ENCODE peak calls at places on chromosomes 12 and 14, in six cellular contexts. F is aorta, K is heart left ventricle, B is Karpas-422, P is thyroid gland, C is iPS DF 6.9. J is an unnamed sample. For H3K4me1, the result is how much of the 10 kb centered on the place peaks cover.

GRCh38 chr12:12229556-12230092 is 37.2 kb downstream of the LRP6 start:
- DNase-seq in P (no peak), C (no peak), K (no peak), B (no peak), F (no peak), J (no peak)

GRCh38 chr14:54058501-54058900 is 101.9 kb upstream of the BMP4 start:
- DNase-seq in F (no peak), P (no peak), B (no peak), K (no peak), C (no peak), J (no peak)

GRCh38 chr12:121536929-121537813 is 43.7 kb downstream of the KDM2B start:
- DNase-seq in P (peak), K (peak), C (no peak), B (peak), F (peak), J (peak)

GRCh38 chr12:65953621-65954020 is 129.3 kb downstream of the HMGA2 start:
- DNase-seq in C (no peak), F (no peak), K (no peak), P (no peak), B (no peak), J (no peak)

GRCh38 chr12:12975322-12976077 is 23.5 kb upstream of the GPRC5D start:
- DNase-seq in B (peak), C (no peak), P (peak), K (no peak), F (no peak), J (peak)

GRCh38 chr14:91358654-91359210 is 58.9 kb downstream of the CCDC88C start:
- DNase-seq in B (no peak), F (no peak), P (no peak), K (no peak), C (no peak), J (no peak)

GRCh38 chr14:89836830-89837469 is 117.6 kb downstream of the EFCAB11 start:
- DNase-seq in K (no peak), P (no peak), C (no peak), F (no peak), B (no peak), J (no peak)

GRCh38 chr14:85399196-85399595 is 130.7 kb upstream of the FLRT2 start:
- DNase-seq in F (no peak), K (no peak), P (no peak), B (no peak), C (no peak), J (no peak)

GRCh38 chr12:70849265-70849960 is 71.1 kb downstream of the PTPRR start:
- DNase-seq in B (peak), F (no peak), K (no peak), P (no peak), C (no peak), J (no peak)

GRCh38 chr12:110135806-110136205 is 11.6 kb downstream of the IFT81 start:
- DNase-seq in K (no peak), P (no peak), C (no peak), F (no peak), B (no peak), J (no peak)

GRCh38 chr14:105070760-105071137 is 5.5 kb upstream of the GPR132 start:
- DNase-seq in B (no peak), C (no peak), F (no peak), K (no peak), P (peak), J (no peak)

GRCh38 chr12:130747867-130748740 is 32.0 kb upstream of the RIMBP2 start:
- DNase-seq in B (peak), K (peak), C (peak), F (peak), P (peak), J (peak)

GRCh38 chr12:12716151-12716844 is 870 bp upstream of the CDKN1B start:
- DNase-seq in K (no peak), P (peak), F (no peak), C (no peak), B (peak), J (peak)

GRCh38 chr12:78034025-78034424 is 203.3 kb downstream of the NAV3 start:
- DNase-seq in B (no peak), P (no peak), K (no peak), F (no peak), C (no peak), J (peak)

GRCh38 chr12:32039341-32039740 is 67.3 kb upstream of the BICD1 start:
- DNase-seq in F (no peak), B (no peak), K (peak), C (no peak), P (no peak), J (no peak)

GRCh38 chr14:59245809-59246295 is 57.4 kb downstream of the DAAM1 start:
- DNase-seq in K (no peak), C (no peak), B (no peak), P (no peak), F (no peak), J (no peak)

GRCh38 chr12:3041558-3042164 is 35.5 kb upstream of the TSPAN9 start:
- DNase-seq in K (peak), B (peak), C (peak), F (peak), P (peak), J (peak)

GRCh38 chr14:105126970-105127307 is 41.6 kb downstream of the JAG2 start:
- DNase-seq in B (no peak), F (no peak), P (no peak), K (no peak), C (no peak), J (no peak)

GRCh38 chr12:43004908-43005307 is 415.4 kb upstream of the PRICKLE1 start:
- DNase-seq in F (no peak), C (no peak), K (no peak), B (no peak), P (no peak), J (no peak)

GRCh38 chr12:121330692-121331091 is 21.5 kb downstream of the ANAPC5 start:
- DNase-seq in B (no peak), C (no peak), K (no peak), P (no peak), F (no peak), J (no peak)

GRCh38 chr14:101844219-101844618 is 82.7 kb downstream of the PPP2R5C start:
- DNase-seq in C (no peak), B (peak), P (no peak), K (peak), F (no peak), J (no peak)

GRCh38 chr14:70707138-70708038 is 65.7 kb downstream of the TTC9 start:
- DNase-seq in P (peak), B (peak), F (no peak), C (no peak), K (no peak), J (peak)

GRCh38 chr14:76955575-76956252 is 72.8 kb downstream of the IRF2BPL start:
- DNase-seq in B (peak), F (peak), K (peak), C (no peak), P (peak), J (peak)
- H3K4me1 ChIP-seq in B (under half), F (under half), K (half or more), C (under half), P (half or more), J (half or more)

DNA sequence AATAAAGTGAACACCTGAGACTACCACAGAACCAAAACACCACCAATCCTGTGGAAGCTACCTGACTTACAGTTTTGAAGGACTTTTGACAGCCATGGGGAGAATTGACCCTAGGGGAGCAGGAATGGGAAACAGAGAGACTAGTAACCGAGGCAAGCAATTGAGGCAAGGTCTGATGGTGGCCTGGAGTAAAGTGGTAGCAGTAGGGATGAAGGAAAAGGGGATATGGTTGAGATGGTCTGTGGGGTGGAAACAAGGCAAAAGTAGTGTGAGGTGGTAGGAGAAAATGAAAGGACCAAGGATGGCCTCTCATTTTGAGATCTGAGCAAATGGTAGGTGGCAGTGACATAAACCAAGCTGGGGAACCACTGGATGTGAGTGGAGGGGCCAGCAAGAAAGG is 4.2 kb upstream of the IRF9 start:
- DNase-seq in F (no peak), P (no peak), B (no peak), K (no peak), C (no peak), J (no peak)
- H3K4me1 ChIP-seq in F (under half), P (under half), B (under half), K (under half), C (under half), J (under half)

GRCh38 chr14:99735189-99736135 is 51.4 kb downstream of the CYP46A1 start:
- DNase-seq in B (no peak), F (peak), C (no peak), K (no peak), P (no peak), J (peak)
- H3K4me1 ChIP-seq in B (under half), F (under half), C (under half), K (under half), P (half or more), J (half or more)

DNA sequence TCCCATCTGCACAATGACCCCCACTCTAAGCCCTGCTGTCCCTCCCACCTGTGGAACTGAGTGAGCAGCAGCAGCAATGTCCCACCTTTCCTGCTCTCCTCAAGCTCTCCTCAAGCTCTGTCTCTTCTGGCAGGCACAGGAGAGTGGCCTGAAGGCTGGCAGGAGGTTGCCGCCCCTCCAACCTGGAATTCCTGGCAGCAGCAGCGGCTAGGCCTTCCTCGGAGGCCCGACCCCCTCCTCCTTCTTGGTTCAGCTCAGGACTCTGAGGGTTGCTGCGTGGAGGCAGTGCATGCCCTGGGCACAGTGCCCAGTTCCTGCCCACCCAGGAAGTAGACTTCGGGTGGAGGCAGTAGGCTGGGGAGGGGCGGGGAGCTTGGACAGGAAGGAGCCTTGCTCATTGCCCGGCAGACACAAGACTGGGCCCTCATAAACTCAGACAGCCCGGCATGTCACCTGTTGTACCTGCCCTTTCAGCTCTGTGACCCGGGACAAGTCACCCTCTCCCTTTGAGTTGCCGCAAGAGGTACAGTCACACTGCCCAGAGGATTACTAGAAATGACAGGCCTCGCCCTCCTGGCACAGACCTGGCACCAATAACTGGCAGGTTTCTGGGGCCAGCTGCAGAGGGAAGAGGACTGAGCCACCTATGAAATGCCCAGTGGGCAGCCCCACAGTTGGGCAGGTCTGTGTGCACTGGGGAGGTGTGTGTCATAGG is 2.1 kb upstream of the SERPINA1 start:
- DNase-seq in B (no peak), K (peak), C (no peak), F (peak), P (peak), J (peak)
- H3K4me1 ChIP-seq in B (under half), K (half or more), C (under half), F (under half), P (under half), J (half or more)

GRCh38 chr12:93415723-93416464 is 25.9 kb downstream of the UBE2N start:
- DNase-seq in K (no peak), P (no peak), B (no peak), C (no peak), F (no peak), J (no peak)
- H3K4me1 ChIP-seq in K (under half), P (under half), B (under half), C (under half), F (under half), J (under half)

DNA sequence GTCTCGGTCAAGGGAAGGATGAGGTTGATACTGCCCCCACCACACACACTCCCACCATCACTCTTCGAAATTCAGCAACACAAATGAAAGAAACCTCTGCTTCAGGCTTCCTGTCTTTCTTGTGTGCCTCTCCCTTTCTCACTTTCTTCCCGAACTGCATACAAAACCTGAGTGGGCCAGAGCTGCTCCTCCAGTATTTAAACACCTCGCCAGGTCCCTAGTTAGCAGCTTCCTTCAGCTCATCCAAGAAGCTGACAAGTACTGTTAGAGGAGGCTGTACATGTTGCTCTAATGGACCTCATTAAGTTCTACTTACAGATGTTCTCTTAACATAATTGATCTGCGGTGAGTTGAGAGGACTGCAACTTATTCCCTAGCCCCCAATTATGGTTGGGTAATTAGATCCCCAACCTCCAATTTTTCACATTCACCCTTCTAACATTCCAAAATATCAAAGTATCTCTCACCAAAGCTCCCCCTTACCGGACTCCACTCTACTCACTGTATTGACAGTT is 4.1 kb upstream of the LMO3 start:
- DNase-seq in B (no peak), C (no peak), F (no peak), P (no peak), K (no peak), J (no peak)
- H3K4me1 ChIP-seq in B (under half), C (under half), F (under half), P (under half), K (under half), J (under half)

J was measured in body of pancreas.